ENCODE peak calls at places on chromosomes 4 and X, in seven cellular contexts. N is HepG2, G is upper lobe of right lung, A is fibroblast of lung, P is brain microvascular endothelial cell, W is adrenal gland, D is dorsolateral prefrontal cortex. J is an unnamed sample.

GRCh38 chrX:30888526-30889146 is 418 bp downstream of the TAB3 start:
- DNase-seq in N (no peak), G (no peak), A (peak), P (no peak), W (peak), D (no peak), J (peak)

GRCh38 chr4:11250510-11250909 is 178.2 kb downstream of the HS3ST1 start:
- DNase-seq in N (no peak), G (no peak), A (no peak), P (no peak), W (no peak), D (no peak), J (no peak)

GRCh38 chr4:157739237-157739636 is 433.6 kb downstream of the GASK1B start:
- DNase-seq in N (no peak), G (no peak), A (no peak), P (peak), W (no peak), D (no peak), J (no peak)

GRCh38 chr4:140061883-140062282 is 92.1 kb downstream of the MAML3 start:
- DNase-seq in N (no peak), G (no peak), A (no peak), P (no peak), W (no peak), D (no peak), J (no peak)

GRCh38 chrX:71532078-71532752 is 689 bp upstream of the OGT start:
- DNase-seq in N (no peak), G (no peak), A (peak), P (peak), W (no peak), D (no peak), J (no peak)

GRCh38 chrX:39559229-39559628 is 538.5 kb downstream of the BCOR start:
- DNase-seq in N (no peak), G (no peak), A (no peak), P (no peak), W (no peak), D (no peak), J (no peak)

GRCh38 chr4:112978691-112979472 is 70.6 kb upstream of the ANK2 start:
- DNase-seq in N (no peak), G (no peak), A (peak), P (peak), W (no peak), D (no peak), J (peak)

GRCh38 chr4:4765811-4766210 is 93.7 kb upstream of the MSX1 start:
- DNase-seq in N (no peak), G (no peak), A (no peak), P (no peak), W (no peak), D (no peak), J (peak)

GRCh38 chrX:150531467-150531866 is 37.0 kb upstream of the MTM1 start:
- DNase-seq in N (no peak), G (no peak), A (no peak), P (no peak), W (no peak), D (no peak), J (no peak)

GRCh38 chrX:9520211-9520590 is 55.3 kb downstream of the TBL1X start:
- DNase-seq in N (no peak), G (no peak), A (no peak), P (no peak), W (no peak), D (no peak), J (no peak)

GRCh38 chr4:53714377-53715140 is 123.3 kb upstream of the LNX1 start:
- DNase-seq in N (no peak), G (no peak), A (peak), P (peak), W (no peak), D (no peak), J (no peak)

GRCh38 chr4:8544282-8544681 is 35.9 kb upstream of the GPR78 start:
- DNase-seq in N (no peak), G (no peak), A (no peak), P (no peak), W (no peak), D (peak), J (no peak)

GRCh38 chrX:13059676-13060499 is 15.5 kb upstream of the FAM9C start:
- DNase-seq in N (no peak), G (no peak), A (peak), P (peak), W (no peak), D (no peak), J (no peak)

GRCh38 chrX:13067842-13068241 is 23.4 kb upstream of the FAM9C start:
- DNase-seq in N (no peak), G (no peak), A (no peak), P (no peak), W (no peak), D (no peak), J (no peak)

GRCh38 chrX:13068651-13069050 is 24.2 kb upstream of the FAM9C start:
- DNase-seq in N (no peak), G (no peak), A (no peak), P (no peak), W (no peak), D (no peak), J (no peak)

GRCh38 chrX:13066391-13066790 is 22.0 kb upstream of the FAM9C start:
- DNase-seq in N (no peak), G (no peak), A (no peak), P (no peak), W (no peak), D (no peak), J (no peak)

DNA sequence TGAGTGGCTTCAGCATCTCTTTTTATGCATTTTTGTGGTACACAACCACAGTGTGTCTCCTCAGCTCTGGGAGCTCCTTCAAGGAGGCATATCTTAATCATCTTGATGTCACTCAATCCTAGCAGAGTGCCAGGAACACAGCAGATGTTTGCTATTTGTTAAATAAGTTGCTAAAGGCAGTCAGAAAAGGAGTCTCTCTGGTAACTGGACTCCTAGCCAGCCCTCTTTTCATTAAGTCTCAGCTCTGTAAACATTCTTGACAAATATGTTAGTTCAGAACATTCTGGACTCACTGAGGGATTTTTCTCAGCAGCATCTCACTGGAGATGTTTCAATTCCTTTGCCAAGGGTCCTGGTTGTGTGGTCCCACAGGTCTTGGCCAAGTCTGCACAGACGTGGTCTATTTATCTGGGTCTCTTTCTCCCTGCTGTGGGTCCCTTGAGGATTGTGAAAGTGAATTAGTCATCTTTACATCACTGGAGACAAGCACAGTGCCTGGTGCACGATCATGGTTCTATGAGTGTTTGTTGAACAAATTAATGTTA is 20.3 kb upstream of the FAM9C start:
- DNase-seq in N (no peak), G (no peak), A (peak), P (peak), W (no peak), D (no peak), J (no peak)
- H3K27ac ChIP-seq in N (no peak), G (no peak), A (no peak), P (peak), W (no peak), D (no peak), J (no peak)

DNA sequence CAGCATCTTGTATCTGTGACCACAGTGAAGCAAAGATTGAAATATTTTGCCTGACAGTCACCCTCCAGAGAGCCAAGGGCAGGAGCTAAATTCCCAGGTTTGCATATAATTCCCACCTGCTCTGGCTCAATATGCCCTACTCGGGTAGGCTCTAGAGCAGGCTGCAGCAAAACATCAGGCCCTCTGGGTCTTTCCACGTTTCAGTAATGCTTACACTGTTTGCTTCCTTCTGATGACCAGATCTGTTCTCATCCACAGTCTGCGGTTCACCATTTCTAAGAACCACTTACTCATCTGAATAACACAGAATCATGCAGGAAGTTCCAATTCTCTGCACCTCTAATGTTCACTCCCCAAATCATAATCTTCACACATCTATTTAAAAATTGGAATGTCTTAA is 141.4 kb downstream of the PPP3CA start:
- DNase-seq in N (no peak), G (no peak), A (peak), P (peak), W (no peak), D (no peak), J (peak)
- H3K27ac ChIP-seq in N (no peak), G (peak), A (no peak), P (no peak), W (no peak), D (no peak), J (no peak)

GRCh38 chrX:130120321-130120731 is 10.0 kb upstream of the ELF4 start:
- DNase-seq in N (no peak), G (no peak), A (no peak), P (no peak), W (no peak), D (no peak), J (peak)
- H3K27ac ChIP-seq in N (no peak), G (peak), A (peak), P (peak), W (peak), D (no peak), J (no peak)

GRCh38 chr4:91267543-91267942 is 1036.2 kb upstream of the GRID2 start:
- DNase-seq in N (no peak), G (no peak), A (no peak), P (no peak), W (no peak), D (no peak), J (no peak)

DNA sequence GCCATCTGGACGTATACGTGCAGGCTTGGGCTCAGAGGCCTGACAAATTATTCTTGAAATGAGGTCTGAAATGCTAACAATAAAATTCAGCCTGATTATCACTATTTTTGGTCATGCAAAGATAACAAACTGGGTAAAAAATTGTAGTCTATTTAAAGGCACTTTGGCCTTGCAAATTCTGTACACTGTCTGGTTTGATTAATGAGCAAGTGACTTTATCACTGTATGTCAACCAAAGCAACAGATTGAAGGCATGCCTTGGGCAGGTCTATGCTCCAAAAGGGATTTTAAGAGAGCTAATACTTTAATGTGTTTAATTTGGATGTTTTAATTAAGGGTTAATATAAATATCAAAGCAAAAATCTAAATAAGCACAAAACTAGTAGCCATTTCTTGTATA is 1034.9 kb upstream of the GRID2 start:
- DNase-seq in N (no peak), G (no peak), A (no peak), P (no peak), W (no peak), D (no peak), J (no peak)
- H3K27ac ChIP-seq in N (no peak), G (no peak), A (no peak), P (no peak), W (no peak), D (no peak), J (no peak)

GRCh38 chrX:13428055-13428786 is 108.4 kb upstream of the ATXN3L start:
- DNase-seq in N (no peak), G (no peak), A (peak), P (peak), W (no peak), D (no peak), J (peak)
- H3K27ac ChIP-seq in N (no peak), G (no peak), A (peak), P (peak), W (no peak), D (no peak), J (no peak)

DNA sequence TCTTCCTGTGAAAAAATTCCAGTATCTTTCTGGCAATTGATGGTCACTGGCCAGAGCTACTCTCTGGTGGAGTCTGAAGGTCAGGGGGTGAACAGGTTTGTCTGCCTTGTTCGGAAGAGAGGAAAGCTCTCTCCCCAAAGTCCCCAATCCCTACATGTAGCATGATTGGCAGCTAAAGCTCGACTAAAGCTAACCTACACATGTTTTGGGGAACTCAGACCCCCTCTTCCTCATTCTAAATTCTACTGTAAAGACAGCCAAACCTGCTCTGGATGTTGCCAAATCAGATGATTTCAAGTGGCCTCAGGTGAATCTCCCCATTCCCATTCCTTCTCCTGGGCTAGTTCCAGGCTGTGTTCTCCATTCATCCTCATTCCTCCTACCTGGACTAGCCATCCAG is 84.1 kb downstream of the MSN start:
- DNase-seq in N (no peak), G (no peak), A (no peak), P (no peak), W (no peak), D (no peak), J (no peak)
- H3K27ac ChIP-seq in N (no peak), G (no peak), A (no peak), P (no peak), W (no peak), D (no peak), J (no peak)

GRCh38 chr4:69760455-69760854 is at the start of gene SULT1B1:
- DNase-seq in N (no peak), G (no peak), A (peak), P (peak), W (no peak), D (no peak), J (no peak)
- H3K27ac ChIP-seq in N (peak), G (peak), A (no peak), P (peak), W (no peak), D (no peak), J (no peak)

GRCh38 chr4:62402088-62402806 is 1202.1 kb downstream of the ADGRL3 start:
- DNase-seq in N (no peak), G (no peak), A (no peak), P (no peak), W (no peak), D (no peak), J (no peak)
- H3K27ac ChIP-seq in N (no peak), G (no peak), A (no peak), P (no peak), W (no peak), D (no peak), J (no peak)

J was measured in endodermal cell.